ENCODE peak calls at places on chromosomes 11 and 22, in eight cellular contexts. One of them, this sample, is unnamed.

GRCh38 chr11:101180481-101180880 is 50.9 kb upstream of the PGR start:
- DNase-seq in Calu3: no peak
- DNase-seq in fibroblast of mammary gland: no peak
- DNase-seq in CD4-positive, alpha-beta T cell: no peak
- DNase-seq in fibroblast of lung: no peak
- DNase-seq in body of pancreas: no peak
- DNase-seq in neural crest cell: no peak
- DNase-seq in WTC11: no peak
- DNase-seq in this sample: no peak

GRCh38 chr11:114738954-114739353 is 60.6 kb downstream of the NXPE2 start:
- DNase-seq in body of pancreas: peak
- DNase-seq in Calu3: peak
- DNase-seq in CD4-positive, alpha-beta T cell: peak
- DNase-seq in fibroblast of lung: peak
- DNase-seq in WTC11: peak
- DNase-seq in fibroblast of mammary gland: peak
- DNase-seq in neural crest cell: peak
- DNase-seq in this sample: no peak

GRCh38 chr11:110782616-110783015 is 70.4 kb upstream of the ARHGAP20 start:
- DNase-seq in fibroblast of lung: peak
- DNase-seq in WTC11: no peak
- DNase-seq in neural crest cell: no peak
- DNase-seq in Calu3: no peak
- DNase-seq in body of pancreas: no peak
- DNase-seq in fibroblast of mammary gland: no peak
- DNase-seq in CD4-positive, alpha-beta T cell: no peak
- DNase-seq in this sample: no peak

GRCh38 chr22:50479686-50480085 is 1.7 kb upstream of the ADM2 start:
- DNase-seq in WTC11: no peak
- DNase-seq in body of pancreas: no peak
- DNase-seq in CD4-positive, alpha-beta T cell: no peak
- DNase-seq in Calu3: no peak
- DNase-seq in neural crest cell: no peak
- DNase-seq in fibroblast of mammary gland: no peak
- DNase-seq in fibroblast of lung: no peak
- DNase-seq in this sample: no peak

GRCh38 chr11:35116762-35117588 is 22.0 kb upstream of the CD44 start:
- DNase-seq in Calu3: no peak
- DNase-seq in CD4-positive, alpha-beta T cell: no peak
- DNase-seq in neural crest cell: no peak
- DNase-seq in fibroblast of lung: peak
- DNase-seq in body of pancreas: peak
- DNase-seq in fibroblast of mammary gland: peak
- DNase-seq in WTC11: no peak
- DNase-seq in this sample: no peak

GRCh38 chr22:33842421-33843094 is 77.7 kb downstream of the LARGE1 start:
- DNase-seq in fibroblast of mammary gland: no peak
- DNase-seq in neural crest cell: no peak
- DNase-seq in Calu3: no peak
- DNase-seq in body of pancreas: no peak
- DNase-seq in WTC11: no peak
- DNase-seq in CD4-positive, alpha-beta T cell: no peak
- DNase-seq in fibroblast of lung: no peak
- DNase-seq in this sample: no peak

GRCh38 chr11:8822476-8822875 is 88.5 kb upstream of the AKIP1 start:
- DNase-seq in fibroblast of mammary gland: no peak
- DNase-seq in CD4-positive, alpha-beta T cell: no peak
- DNase-seq in fibroblast of lung: no peak
- DNase-seq in body of pancreas: no peak
- DNase-seq in Calu3: no peak
- DNase-seq in WTC11: no peak
- DNase-seq in neural crest cell: no peak
- DNase-seq in this sample: no peak

GRCh38 chr11:73234403-73235181 is 16.5 kb downstream of the P2RY2 start:
- DNase-seq in neural crest cell: no peak
- DNase-seq in Calu3: no peak
- DNase-seq in body of pancreas: no peak
- DNase-seq in fibroblast of mammary gland: no peak
- DNase-seq in fibroblast of lung: no peak
- DNase-seq in CD4-positive, alpha-beta T cell: no peak
- DNase-seq in WTC11: no peak
- DNase-seq in this sample: no peak

GRCh38 chr11:77130763-77131513 is 2.9 kb downstream of the MYO7A start:
- DNase-seq in Calu3: no peak
- DNase-seq in neural crest cell: no peak
- DNase-seq in WTC11: no peak
- DNase-seq in fibroblast of mammary gland: peak
- DNase-seq in fibroblast of lung: peak
- DNase-seq in body of pancreas: peak
- DNase-seq in CD4-positive, alpha-beta T cell: no peak
- DNase-seq in this sample: peak

GRCh38 chr11:131533164-131533563 is 162.7 kb downstream of the NTM start:
- DNase-seq in Calu3: no peak
- DNase-seq in fibroblast of lung: no peak
- DNase-seq in fibroblast of mammary gland: no peak
- DNase-seq in body of pancreas: no peak
- DNase-seq in WTC11: no peak
- DNase-seq in neural crest cell: no peak
- DNase-seq in CD4-positive, alpha-beta T cell: no peak
- DNase-seq in this sample: no peak

GRCh38 chr11:122229078-122229477 is 113.1 kb upstream of the BLID start:
- DNase-seq in Calu3: no peak
- DNase-seq in CD4-positive, alpha-beta T cell: no peak
- DNase-seq in fibroblast of mammary gland: peak
- DNase-seq in WTC11: no peak
- DNase-seq in fibroblast of lung: peak
- DNase-seq in neural crest cell: no peak
- DNase-seq in body of pancreas: no peak
- DNase-seq in this sample: no peak

GRCh38 chr22:44783581-44783980 is 31.2 kb downstream of the ARHGAP8 start:
- DNase-seq in WTC11: no peak
- DNase-seq in body of pancreas: no peak
- DNase-seq in CD4-positive, alpha-beta T cell: no peak
- DNase-seq in Calu3: peak
- DNase-seq in neural crest cell: no peak
- DNase-seq in fibroblast of mammary gland: no peak
- DNase-seq in fibroblast of lung: no peak
- DNase-seq in this sample: no peak

GRCh38 chr11:56624661-56625110 is 10.0 kb upstream of the OR5M1 start:
- DNase-seq in Calu3: peak
- DNase-seq in body of pancreas: no peak
- DNase-seq in neural crest cell: no peak
- DNase-seq in CD4-positive, alpha-beta T cell: no peak
- DNase-seq in fibroblast of lung: peak
- DNase-seq in fibroblast of mammary gland: peak
- DNase-seq in WTC11: no peak
- DNase-seq in this sample: peak

GRCh38 chr11:11521306-11522002 is 100.4 kb downstream of the GALNT18 start:
- DNase-seq in Calu3: no peak
- DNase-seq in fibroblast of mammary gland: no peak
- DNase-seq in neural crest cell: no peak
- DNase-seq in fibroblast of lung: no peak
- DNase-seq in WTC11: no peak
- DNase-seq in body of pancreas: no peak
- DNase-seq in CD4-positive, alpha-beta T cell: no peak
- DNase-seq in this sample: no peak

GRCh38 chr22:49701380-49702067 is 126.1 kb downstream of the BRD1 start:
- DNase-seq in CD4-positive, alpha-beta T cell: no peak
- DNase-seq in neural crest cell: no peak
- DNase-seq in WTC11: no peak
- DNase-seq in fibroblast of lung: no peak
- DNase-seq in Calu3: no peak
- DNase-seq in fibroblast of mammary gland: no peak
- DNase-seq in body of pancreas: no peak
- DNase-seq in this sample: no peak

GRCh38 chr11:97865424-97866012 is 1155.2 kb upstream of the CNTN5 start:
- DNase-seq in Calu3: no peak
- DNase-seq in CD4-positive, alpha-beta T cell: no peak
- DNase-seq in WTC11: no peak
- DNase-seq in fibroblast of mammary gland: no peak
- DNase-seq in fibroblast of lung: no peak
- DNase-seq in body of pancreas: no peak
- DNase-seq in neural crest cell: no peak
- DNase-seq in this sample: no peak

GRCh38 chr22:43830931-43831560 is 18.9 kb upstream of the EFCAB6 start:
- DNase-seq in neural crest cell: no peak
- DNase-seq in fibroblast of mammary gland: no peak
- DNase-seq in CD4-positive, alpha-beta T cell: no peak
- DNase-seq in WTC11: no peak
- DNase-seq in fibroblast of lung: no peak
- DNase-seq in body of pancreas: no peak
- DNase-seq in Calu3: no peak
- DNase-seq in this sample: no peak

GRCh38 chr11:123475478-123475877 is 45.4 kb downstream of the GRAMD1B start:
- DNase-seq in WTC11: no peak
- DNase-seq in fibroblast of lung: peak
- DNase-seq in Calu3: no peak
- DNase-seq in neural crest cell: peak
- DNase-seq in body of pancreas: no peak
- DNase-seq in CD4-positive, alpha-beta T cell: no peak
- DNase-seq in fibroblast of mammary gland: peak
- DNase-seq in this sample: peak

GRCh38 chr11:122696662-122697061 is 41.1 kb downstream of the UBASH3B start:
- DNase-seq in fibroblast of lung: no peak
- DNase-seq in body of pancreas: no peak
- DNase-seq in neural crest cell: no peak
- DNase-seq in WTC11: no peak
- DNase-seq in fibroblast of mammary gland: no peak
- DNase-seq in Calu3: no peak
- DNase-seq in CD4-positive, alpha-beta T cell: peak
- DNase-seq in this sample: no peak

GRCh38 chr11:95545116-95545875 is 244.3 kb downstream of the FAM76B start:
- DNase-seq in body of pancreas: no peak
- DNase-seq in fibroblast of lung: no peak
- DNase-seq in neural crest cell: no peak
- DNase-seq in Calu3: peak
- DNase-seq in WTC11: peak
- DNase-seq in CD4-positive, alpha-beta T cell: no peak
- DNase-seq in fibroblast of mammary gland: no peak
- DNase-seq in this sample: no peak
- TF ChIP-seq CTCF in body of pancreas: no peak
- TF ChIP-seq CTCF in fibroblast of lung: no peak
- TF ChIP-seq CTCF in neural crest cell: no peak
- TF ChIP-seq CTCF in Calu3: no peak
- TF ChIP-seq CTCF in WTC11: no peak
- TF ChIP-seq CTCF in CD4-positive, alpha-beta T cell: no peak
- TF ChIP-seq CTCF in fibroblast of mammary gland: peak
- TF ChIP-seq CTCF in this sample: peak

DNA sequence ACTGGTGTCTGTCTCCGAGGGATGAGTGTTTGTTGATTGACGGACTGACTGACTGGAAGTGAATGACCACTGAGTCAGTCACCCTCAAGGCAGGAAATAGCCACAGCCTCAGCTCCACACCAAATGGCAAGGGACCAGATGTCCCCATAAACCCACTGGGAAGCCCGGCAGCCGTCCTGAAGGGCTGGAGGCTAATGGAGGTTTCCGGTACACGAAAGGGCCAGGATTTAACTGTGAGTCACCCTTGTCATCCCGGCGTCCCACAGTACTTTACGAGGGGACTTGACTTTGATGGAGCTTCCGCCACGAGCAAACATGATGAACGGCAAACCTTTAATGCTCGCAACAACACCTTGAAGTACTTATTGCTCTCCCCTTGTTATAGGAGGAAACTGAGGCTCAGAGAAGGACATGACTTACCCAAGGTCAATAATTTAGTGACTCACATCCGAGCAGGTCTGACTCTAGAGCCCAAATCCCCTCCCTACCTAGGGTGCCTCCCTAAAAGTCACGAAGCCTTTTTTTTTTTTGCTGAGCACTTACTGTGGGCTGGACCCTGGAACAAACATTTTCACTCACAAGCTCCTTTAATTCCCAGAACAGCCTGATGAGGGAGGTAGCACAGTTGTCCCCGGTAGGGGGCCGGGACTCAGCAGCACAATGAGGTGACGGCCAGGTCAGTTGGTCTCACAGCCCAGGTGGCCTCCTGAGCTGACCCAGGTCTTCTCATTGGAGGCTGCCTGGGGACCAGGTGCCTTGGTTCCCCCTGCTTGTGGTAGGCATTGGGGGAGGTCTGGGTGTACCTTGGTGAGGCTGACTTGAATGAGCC is 25.2 kb upstream of the GCAT start:
- DNase-seq in fibroblast of lung: no peak
- DNase-seq in WTC11: no peak
- DNase-seq in neural crest cell: no peak
- DNase-seq in body of pancreas: no peak
- DNase-seq in CD4-positive, alpha-beta T cell: no peak
- DNase-seq in Calu3: peak
- DNase-seq in fibroblast of mammary gland: peak
- DNase-seq in this sample: peak
- TF ChIP-seq CTCF in fibroblast of lung: peak
- TF ChIP-seq CTCF in WTC11: no peak
- TF ChIP-seq CTCF in neural crest cell: peak
- TF ChIP-seq CTCF in body of pancreas: no peak
- TF ChIP-seq CTCF in CD4-positive, alpha-beta T cell: no peak
- TF ChIP-seq CTCF in Calu3: peak
- TF ChIP-seq CTCF in fibroblast of mammary gland: no peak
- TF ChIP-seq CTCF in this sample: peak

DNA sequence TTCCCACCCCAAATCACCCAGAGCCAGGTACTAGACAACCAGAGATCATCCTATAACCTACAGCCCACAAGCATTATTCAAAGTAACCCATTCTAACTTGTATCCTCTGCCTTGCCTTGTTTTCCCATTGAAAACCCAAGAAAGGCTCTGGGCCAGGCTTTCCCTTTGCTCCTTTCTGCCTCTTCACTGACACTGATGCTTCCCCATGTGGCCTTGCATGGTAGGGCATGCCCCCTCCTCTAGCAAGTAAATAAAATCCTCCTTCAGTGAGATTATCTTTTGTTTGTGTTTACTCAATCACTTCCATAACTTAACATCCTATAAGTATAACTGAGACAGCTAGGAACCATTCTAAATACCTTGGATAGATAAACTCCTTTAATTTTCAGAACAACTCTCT is 65.6 kb upstream of the FAR1 start:
- DNase-seq in body of pancreas: no peak
- DNase-seq in fibroblast of lung: no peak
- DNase-seq in neural crest cell: no peak
- DNase-seq in fibroblast of mammary gland: no peak
- DNase-seq in WTC11: no peak
- DNase-seq in CD4-positive, alpha-beta T cell: no peak
- DNase-seq in Calu3: no peak
- DNase-seq in this sample: no peak
- TF ChIP-seq CTCF in body of pancreas: no peak
- TF ChIP-seq CTCF in fibroblast of lung: no peak
- TF ChIP-seq CTCF in neural crest cell: no peak
- TF ChIP-seq CTCF in fibroblast of mammary gland: no peak
- TF ChIP-seq CTCF in WTC11: no peak
- TF ChIP-seq CTCF in CD4-positive, alpha-beta T cell: no peak
- TF ChIP-seq CTCF in Calu3: no peak
- TF ChIP-seq CTCF in this sample: no peak

DNA sequence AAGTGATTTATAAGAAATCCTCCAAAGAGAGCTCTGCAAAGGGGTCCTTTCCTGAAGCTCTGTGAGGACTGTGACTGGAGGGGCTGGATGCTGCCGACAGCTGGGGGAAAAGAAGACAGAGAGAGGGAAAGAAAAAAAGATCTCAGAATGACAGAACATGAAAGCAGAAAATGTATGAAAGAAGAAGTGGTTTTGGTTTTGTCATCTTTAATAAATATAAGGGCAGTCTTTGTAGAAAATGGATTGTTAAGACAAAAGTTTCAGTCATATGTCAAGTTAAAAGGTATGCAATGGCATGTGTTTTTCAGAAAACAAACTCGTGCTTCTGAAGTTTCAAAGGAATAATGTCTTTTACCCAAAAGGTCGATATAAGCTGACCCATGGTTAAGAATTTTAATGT is 105.5 kb downstream of the CCDC83 start:
- DNase-seq in Calu3: no peak
- DNase-seq in WTC11: no peak
- DNase-seq in CD4-positive, alpha-beta T cell: no peak
- DNase-seq in fibroblast of mammary gland: no peak
- DNase-seq in fibroblast of lung: no peak
- DNase-seq in neural crest cell: no peak
- DNase-seq in body of pancreas: no peak
- DNase-seq in this sample: no peak
- TF ChIP-seq CTCF in Calu3: no peak
- TF ChIP-seq CTCF in WTC11: no peak
- TF ChIP-seq CTCF in CD4-positive, alpha-beta T cell: no peak
- TF ChIP-seq CTCF in fibroblast of mammary gland: no peak
- TF ChIP-seq CTCF in fibroblast of lung: no peak
- TF ChIP-seq CTCF in neural crest cell: no peak
- TF ChIP-seq CTCF in body of pancreas: no peak
- TF ChIP-seq CTCF in this sample: no peak

This sample was measured in HFFc6.